ENCODE peak calls at places on chromosome 2, in ten cellular contexts. U is NCI-H1092 treated with DMSO at 0.1 percent for 48 hours, W is activated gamma-delta T cell treated with Interleukin-2 at 50 U/mL for 16 hours, K is ureter, S is ACHN, E is RPMI8226, T is H54, N is cardiac muscle cell, C is RPMI7951, M is HS-5. V is an unnamed sample.

GRCh38 chr2:182210669-182211068 is 216.2 kb downstream of the PDE1A start:
- DNase-seq in U (no peak), W (no peak), K (no peak), S (no peak), E (no peak), T (no peak), N (no peak), C (no peak), M (no peak), V (no peak)

GRCh38 chr2:158740591-158740990 is 54.5 kb upstream of the DAPL1 start:
- DNase-seq in U (no peak), W (no peak), K (no peak), S (no peak), E (no peak), T (no peak), N (no peak), C (peak; percentile 52), M (peak; percentile 35), V (no peak)

GRCh38 chr2:163351966-163352365 is 383.8 kb downstream of the FIGN start:
- DNase-seq in U (no peak), W (no peak), K (no peak), S (no peak), E (no peak), T (no peak), N (no peak), C (peak; percentile 19), M (no peak), V (no peak)

GRCh38 chr2:27445155-27445554 is 3.0 kb downstream of the KRTCAP3 start:
- DNase-seq in U (no peak), W (no peak), K (no peak), S (no peak), E (no peak), T (no peak), N (no peak), C (no peak), M (no peak), V (no peak)

GRCh38 chr2:17059452-17059851 is 393.8 kb upstream of the CYRIA start:
- DNase-seq in U (no peak), W (no peak), K (no peak), S (no peak), E (peak; percentile 30), T (no peak), N (no peak), C (peak; percentile 15), M (no peak), V (no peak)

GRCh38 chr2:43341959-43342757 is 115.8 kb upstream of the ZFP36L2 start:
- DNase-seq in U (no peak), W (no peak), K (no peak), S (no peak), E (no peak), T (no peak), N (no peak), C (no peak), M (no peak), V (no peak)

GRCh38 chr2:28958689-28959088 is 22.4 kb upstream of the TOGARAM2 start:
- DNase-seq in U (peak; percentile 69), W (peak; percentile 32), K (peak; percentile 64), S (peak; percentile 77), E (peak; percentile 62), T (peak; percentile 65), N (peak; percentile 87), C (peak; percentile 74), M (peak; percentile 43), V (no peak)

GRCh38 chr2:216189410-216189809 is 80.3 kb downstream of the XRCC5 start:
- DNase-seq in U (no peak), W (no peak), K (no peak), S (no peak), E (no peak), T (no peak), N (no peak), C (no peak), M (no peak), V (no peak)

GRCh38 chr2:61510674-61511671 is 27.2 kb downstream of the XPO1 start:
- DNase-seq in U (no peak), W (no peak), K (no peak), S (no peak), E (no peak), T (no peak), N (no peak), C (no peak), M (no peak), V (no peak)

GRCh38 chr2:1656961-1657841 is 87.1 kb downstream of the PXDN start:
- DNase-seq in U (no peak), W (no peak), K (no peak), S (no peak), E (peak; percentile 49), T (no peak), N (no peak), C (no peak), M (no peak), V (no peak)

GRCh38 chr2:236026839-236027238 is 141.3 kb downstream of the GBX2 start:
- DNase-seq in U (no peak), W (no peak), K (no peak), S (no peak), E (no peak), T (no peak), N (no peak), C (no peak), M (no peak), V (no peak)

GRCh38 chr2:85668009-85668856 is at the start of gene SFTPB:
- DNase-seq in U (peak; percentile 16), W (no peak), K (no peak), S (no peak), E (no peak), T (no peak), N (no peak), C (no peak), M (no peak), V (no peak)

GRCh38 chr2:222178450-222178849 is 120.3 kb downstream of the PAX3 start:
- DNase-seq in U (no peak), W (no peak), K (no peak), S (no peak), E (no peak), T (no peak), N (no peak), C (no peak), M (no peak), V (no peak)

GRCh38 chr2:161995553-161996016 is 78.4 kb downstream of the DPP4 start:
- DNase-seq in U (no peak), W (no peak), K (no peak), S (no peak), E (no peak), T (no peak), N (no peak), C (no peak), M (no peak), V (no peak)

GRCh38 chr2:96305979-96306308 is 598 bp upstream of the SNRNP200 start:
- DNase-seq in U (no peak), W (no peak), K (no peak), S (peak; percentile 9), E (no peak), T (no peak), N (no peak), C (no peak), M (no peak), V (no peak)

GRCh38 chr2:193824474-193824873 is 1629.7 kb upstream of the TMEFF2 start:
- DNase-seq in U (no peak), W (no peak), K (no peak), S (no peak), E (no peak), T (no peak), N (no peak), C (peak; percentile 72), M (peak; percentile 87), V (no peak)